ENCODE peak calls at places on chromosomes 5 and 9, in six cellular contexts. T, C, H, G, V and B are unnamed samples.

GRCh38 chr9:113178087-113178486 is 27.3 kb downstream of the SLC31A2 start:
- DNase-seq in T (no peak), C (no peak), H (no peak), G (no peak), V (no peak), B (no peak)

GRCh38 chr5:138354387-138354786 is 1.9 kb downstream of the KDM3B start:
- DNase-seq in T (no peak), C (no peak), H (no peak), G (no peak), V (no peak), B (no peak)

GRCh38 chr5:5017827-5018559 is 122.1 kb upstream of the ADAMTS16 start:
- DNase-seq in T (no peak), C (no peak), H (no peak), G (no peak), V (no peak), B (no peak)

GRCh38 chr5:77360969-77361368 is 131.1 kb downstream of the WDR41 start:
- DNase-seq in T (no peak), C (no peak), H (no peak), G (no peak), V (no peak), B (no peak)

GRCh38 chr5:141529002-141529401 is 40.1 kb downstream of the PCDHGC5 start:
- DNase-seq in T (no peak), C (no peak), H (no peak), G (no peak), V (peak), B (no peak)

GRCh38 chr5:108788142-108788541 is 40.4 kb downstream of the FER start:
- DNase-seq in T (no peak), C (peak), H (no peak), G (peak), V (no peak), B (peak)

GRCh38 chr9:129312731-129313130 is 134.7 kb upstream of the IER5L start:
- DNase-seq in T (peak), C (no peak), H (peak), G (peak), V (no peak), B (no peak)

GRCh38 chr5:44364097-44364496 is 25.1 kb downstream of the FGF10 start:
- DNase-seq in T (no peak), C (no peak), H (no peak), G (no peak), V (no peak), B (no peak)

GRCh38 chr5:22411950-22412349 is 441.2 kb downstream of the CDH12 start:
- DNase-seq in T (no peak), C (no peak), H (no peak), G (no peak), V (no peak), B (no peak)

GRCh38 chr5:40401965-40402364 is 277.8 kb upstream of the PTGER4 start:
- DNase-seq in T (no peak), C (no peak), H (no peak), G (no peak), V (peak), B (no peak)

GRCh38 chr5:58544195-58544594 is 38.7 kb upstream of the RAB3C start:
- DNase-seq in T (no peak), C (no peak), H (no peak), G (no peak), V (peak), B (no peak)

GRCh38 chr5:149605998-149606721 is 24.9 kb downstream of the ARHGEF37 start:
- DNase-seq in T (no peak), C (no peak), H (no peak), G (no peak), V (peak), B (no peak)